ENCODE peak calls at places on chromosomes 3 and 15, in ten cellular contexts. One of them, this sample, is unnamed.

GRCh38 chr3:192060160-192060783 is 599.3 kb downstream of the PYDC2 start:
- DNase-seq in effector memory CD4-positive, alpha-beta T cell: no peak
- DNase-seq in naive thymus-derived CD4-positive, alpha-beta T cell: no peak
- DNase-seq in ovary: no peak
- DNase-seq in left ventricle myocardium inferior: no peak
- DNase-seq in neural progenitor cell: peak
- DNase-seq in IMR-90: no peak
- DNase-seq in AG04450: no peak
- DNase-seq in SJSA1: no peak
- DNase-seq in coronary artery: no peak
- DNase-seq in this sample: no peak

GRCh38 chr3:100581650-100582049 is 27.8 kb upstream of the ADGRG7 start:
- DNase-seq in effector memory CD4-positive, alpha-beta T cell: no peak
- DNase-seq in naive thymus-derived CD4-positive, alpha-beta T cell: no peak
- DNase-seq in ovary: no peak
- DNase-seq in left ventricle myocardium inferior: no peak
- DNase-seq in neural progenitor cell: no peak
- DNase-seq in IMR-90: peak
- DNase-seq in AG04450: no peak
- DNase-seq in SJSA1: no peak
- DNase-seq in coronary artery: no peak
- DNase-seq in this sample: no peak

GRCh38 chr15:91319715-91320059 is 219.6 kb downstream of the SV2B start:
- DNase-seq in effector memory CD4-positive, alpha-beta T cell: no peak
- DNase-seq in naive thymus-derived CD4-positive, alpha-beta T cell: no peak
- DNase-seq in ovary: no peak
- DNase-seq in left ventricle myocardium inferior: no peak
- DNase-seq in neural progenitor cell: no peak
- DNase-seq in IMR-90: no peak
- DNase-seq in AG04450: no peak
- DNase-seq in SJSA1: no peak
- DNase-seq in coronary artery: no peak
- DNase-seq in this sample: no peak

GRCh38 chr15:46701347-46701746 is 1016.0 kb upstream of the SEMA6D start:
- DNase-seq in effector memory CD4-positive, alpha-beta T cell: no peak
- DNase-seq in naive thymus-derived CD4-positive, alpha-beta T cell: no peak
- DNase-seq in ovary: no peak
- DNase-seq in left ventricle myocardium inferior: no peak
- DNase-seq in neural progenitor cell: no peak
- DNase-seq in IMR-90: no peak
- DNase-seq in AG04450: no peak
- DNase-seq in SJSA1: no peak
- DNase-seq in coronary artery: no peak
- DNase-seq in this sample: no peak

GRCh38 chr3:11247362-11247761 is 24.8 kb upstream of the ATG7 start:
- DNase-seq in effector memory CD4-positive, alpha-beta T cell: no peak
- DNase-seq in naive thymus-derived CD4-positive, alpha-beta T cell: no peak
- DNase-seq in ovary: no peak
- DNase-seq in left ventricle myocardium inferior: no peak
- DNase-seq in neural progenitor cell: no peak
- DNase-seq in IMR-90: no peak
- DNase-seq in AG04450: no peak
- DNase-seq in SJSA1: no peak
- DNase-seq in coronary artery: no peak
- DNase-seq in this sample: no peak

GRCh38 chr15:71545223-71545760 is 265.1 kb upstream of the NR2E3 start:
- DNase-seq in effector memory CD4-positive, alpha-beta T cell: no peak
- DNase-seq in naive thymus-derived CD4-positive, alpha-beta T cell: no peak
- DNase-seq in ovary: no peak
- DNase-seq in left ventricle myocardium inferior: no peak
- DNase-seq in neural progenitor cell: no peak
- DNase-seq in IMR-90: peak
- DNase-seq in AG04450: no peak
- DNase-seq in SJSA1: no peak
- DNase-seq in coronary artery: no peak
- DNase-seq in this sample: no peak

GRCh38 chr3:15042936-15043335 is 22.2 kb downstream of the MRPS25 start:
- DNase-seq in effector memory CD4-positive, alpha-beta T cell: no peak
- DNase-seq in naive thymus-derived CD4-positive, alpha-beta T cell: no peak
- DNase-seq in ovary: no peak
- DNase-seq in left ventricle myocardium inferior: no peak
- DNase-seq in neural progenitor cell: no peak
- DNase-seq in IMR-90: peak
- DNase-seq in AG04450: no peak
- DNase-seq in SJSA1: no peak
- DNase-seq in coronary artery: no peak
- DNase-seq in this sample: no peak

GRCh38 chr3:66609660-66610547 is 109.1 kb upstream of the LRIG1 start:
- DNase-seq in effector memory CD4-positive, alpha-beta T cell: no peak
- DNase-seq in naive thymus-derived CD4-positive, alpha-beta T cell: no peak
- DNase-seq in ovary: no peak
- DNase-seq in left ventricle myocardium inferior: no peak
- DNase-seq in neural progenitor cell: peak
- DNase-seq in IMR-90: peak
- DNase-seq in AG04450: peak
- DNase-seq in SJSA1: peak
- DNase-seq in coronary artery: no peak
- DNase-seq in this sample: peak

GRCh38 chr3:85864896-85865295 is 906.1 kb downstream of the CADM2 start:
- DNase-seq in effector memory CD4-positive, alpha-beta T cell: no peak
- DNase-seq in naive thymus-derived CD4-positive, alpha-beta T cell: no peak
- DNase-seq in ovary: no peak
- DNase-seq in left ventricle myocardium inferior: no peak
- DNase-seq in neural progenitor cell: no peak
- DNase-seq in IMR-90: no peak
- DNase-seq in AG04450: no peak
- DNase-seq in SJSA1: no peak
- DNase-seq in coronary artery: no peak
- DNase-seq in this sample: no peak

GRCh38 chr15:94414921-94415320 is 183.6 kb downstream of the MCTP2 start:
- DNase-seq in effector memory CD4-positive, alpha-beta T cell: no peak
- DNase-seq in naive thymus-derived CD4-positive, alpha-beta T cell: no peak
- DNase-seq in ovary: no peak
- DNase-seq in left ventricle myocardium inferior: no peak
- DNase-seq in neural progenitor cell: peak
- DNase-seq in IMR-90: no peak
- DNase-seq in AG04450: no peak
- DNase-seq in SJSA1: no peak
- DNase-seq in coronary artery: no peak
- DNase-seq in this sample: no peak

GRCh38 chr3:122975163-122975923 is 52.2 kb downstream of the SEMA5B start:
- DNase-seq in effector memory CD4-positive, alpha-beta T cell: no peak
- DNase-seq in naive thymus-derived CD4-positive, alpha-beta T cell: no peak
- DNase-seq in ovary: peak
- DNase-seq in left ventricle myocardium inferior: no peak
- DNase-seq in neural progenitor cell: peak
- DNase-seq in IMR-90: peak
- DNase-seq in AG04450: no peak
- DNase-seq in SJSA1: no peak
- DNase-seq in coronary artery: no peak
- DNase-seq in this sample: no peak

GRCh38 chr3:85781806-85782205 is 823.0 kb downstream of the CADM2 start:
- DNase-seq in effector memory CD4-positive, alpha-beta T cell: no peak
- DNase-seq in naive thymus-derived CD4-positive, alpha-beta T cell: no peak
- DNase-seq in ovary: no peak
- DNase-seq in left ventricle myocardium inferior: no peak
- DNase-seq in neural progenitor cell: no peak
- DNase-seq in IMR-90: no peak
- DNase-seq in AG04450: no peak
- DNase-seq in SJSA1: no peak
- DNase-seq in coronary artery: no peak
- DNase-seq in this sample: no peak

DNA sequence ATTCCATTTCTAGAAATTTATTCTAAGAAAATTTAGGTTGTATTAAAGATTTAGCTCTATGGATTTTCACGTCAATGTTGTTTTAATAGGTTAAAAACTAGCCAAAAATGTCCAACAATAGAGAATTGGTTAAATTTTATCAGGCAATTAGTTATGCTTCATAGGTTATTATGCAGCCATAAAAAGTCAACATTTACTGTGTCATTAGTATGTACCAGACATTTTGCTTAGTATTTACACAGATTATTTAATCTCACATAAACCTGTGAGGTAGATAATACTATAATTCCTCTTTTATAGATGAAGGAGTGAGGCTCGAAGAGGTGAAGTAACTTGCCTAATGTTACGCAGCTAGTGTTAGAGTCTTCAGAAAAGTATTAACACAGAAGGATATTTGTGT is 70.6 kb upstream of the LRRFIP2 start:
- DNase-seq in effector memory CD4-positive, alpha-beta T cell: no peak
- DNase-seq in naive thymus-derived CD4-positive, alpha-beta T cell: no peak
- DNase-seq in ovary: no peak
- DNase-seq in left ventricle myocardium inferior: no peak
- DNase-seq in neural progenitor cell: no peak
- DNase-seq in IMR-90: no peak
- DNase-seq in AG04450: no peak
- DNase-seq in SJSA1: no peak
- DNase-seq in coronary artery: no peak
- DNase-seq in this sample: no peak
- H3K4me3 ChIP-seq in effector memory CD4-positive, alpha-beta T cell: no peak
- H3K4me3 ChIP-seq in naive thymus-derived CD4-positive, alpha-beta T cell: peak
- H3K4me3 ChIP-seq in ovary: no peak
- H3K4me3 ChIP-seq in left ventricle myocardium inferior: peak
- H3K4me3 ChIP-seq in neural progenitor cell: peak
- H3K4me3 ChIP-seq in IMR-90: peak
- H3K4me3 ChIP-seq in AG04450: peak
- H3K4me3 ChIP-seq in SJSA1: no peak
- H3K4me3 ChIP-seq in coronary artery: peak
- H3K4me3 ChIP-seq in this sample: peak

DNA sequence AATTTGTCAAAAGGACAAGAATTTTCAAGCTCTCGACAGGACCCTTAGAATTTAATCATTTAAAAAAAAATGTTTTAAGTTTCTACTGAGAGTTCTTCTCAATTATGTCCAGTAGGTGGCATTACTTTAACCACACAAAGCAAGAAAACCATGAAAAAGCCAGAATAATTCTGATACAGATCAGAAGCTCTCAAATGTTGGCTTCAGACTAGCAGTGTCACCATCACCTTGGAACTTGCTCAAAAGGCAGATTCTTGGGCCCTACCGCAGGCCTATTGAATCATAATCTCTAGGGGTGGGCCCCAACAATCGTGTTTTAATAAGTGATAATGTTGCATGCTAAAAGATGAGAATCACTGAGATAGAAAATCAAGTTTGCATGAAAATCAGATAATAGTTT is 99.5 kb upstream of the KCNMB2 start:
- DNase-seq in effector memory CD4-positive, alpha-beta T cell: no peak
- DNase-seq in naive thymus-derived CD4-positive, alpha-beta T cell: no peak
- DNase-seq in ovary: no peak
- DNase-seq in left ventricle myocardium inferior: no peak
- DNase-seq in neural progenitor cell: peak
- DNase-seq in IMR-90: peak
- DNase-seq in AG04450: no peak
- DNase-seq in SJSA1: peak
- DNase-seq in coronary artery: no peak
- DNase-seq in this sample: no peak
- H3K27ac ChIP-seq in effector memory CD4-positive, alpha-beta T cell: no peak
- H3K27ac ChIP-seq in naive thymus-derived CD4-positive, alpha-beta T cell: no peak
- H3K27ac ChIP-seq in ovary: no peak
- H3K27ac ChIP-seq in left ventricle myocardium inferior: no peak
- H3K27ac ChIP-seq in neural progenitor cell: no peak
- H3K27ac ChIP-seq in IMR-90: no peak
- H3K27ac ChIP-seq in AG04450: no peak
- H3K27ac ChIP-seq in SJSA1: no peak
- H3K27ac ChIP-seq in coronary artery: no peak
- H3K27ac ChIP-seq in this sample: no peak

GRCh38 chr3:171982829-171983228 is 56.5 kb upstream of the FNDC3B start:
- DNase-seq in effector memory CD4-positive, alpha-beta T cell: no peak
- DNase-seq in naive thymus-derived CD4-positive, alpha-beta T cell: no peak
- DNase-seq in ovary: no peak
- DNase-seq in left ventricle myocardium inferior: no peak
- DNase-seq in neural progenitor cell: no peak
- DNase-seq in IMR-90: peak
- DNase-seq in AG04450: peak
- DNase-seq in SJSA1: peak
- DNase-seq in coronary artery: no peak
- DNase-seq in this sample: no peak

GRCh38 chr3:171979081-171979480 is 60.3 kb upstream of the FNDC3B start:
- DNase-seq in effector memory CD4-positive, alpha-beta T cell: no peak
- DNase-seq in naive thymus-derived CD4-positive, alpha-beta T cell: no peak
- DNase-seq in ovary: no peak
- DNase-seq in left ventricle myocardium inferior: no peak
- DNase-seq in neural progenitor cell: no peak
- DNase-seq in IMR-90: no peak
- DNase-seq in AG04450: no peak
- DNase-seq in SJSA1: no peak
- DNase-seq in coronary artery: no peak
- DNase-seq in this sample: no peak

GRCh38 chr3:171978390-171978789 is 61.0 kb upstream of the FNDC3B start:
- DNase-seq in effector memory CD4-positive, alpha-beta T cell: no peak
- DNase-seq in naive thymus-derived CD4-positive, alpha-beta T cell: no peak
- DNase-seq in ovary: no peak
- DNase-seq in left ventricle myocardium inferior: no peak
- DNase-seq in neural progenitor cell: no peak
- DNase-seq in IMR-90: no peak
- DNase-seq in AG04450: no peak
- DNase-seq in SJSA1: no peak
- DNase-seq in coronary artery: no peak
- DNase-seq in this sample: no peak

GRCh38 chr3:171980578-171981270 is 58.7 kb upstream of the FNDC3B start:
- DNase-seq in effector memory CD4-positive, alpha-beta T cell: no peak
- DNase-seq in naive thymus-derived CD4-positive, alpha-beta T cell: no peak
- DNase-seq in ovary: no peak
- DNase-seq in left ventricle myocardium inferior: no peak
- DNase-seq in neural progenitor cell: no peak
- DNase-seq in IMR-90: peak
- DNase-seq in AG04450: no peak
- DNase-seq in SJSA1: no peak
- DNase-seq in coronary artery: no peak
- DNase-seq in this sample: no peak

GRCh38 chr3:171981271-171981605 is 58.1 kb upstream of the FNDC3B start:
- DNase-seq in effector memory CD4-positive, alpha-beta T cell: no peak
- DNase-seq in naive thymus-derived CD4-positive, alpha-beta T cell: no peak
- DNase-seq in ovary: no peak
- DNase-seq in left ventricle myocardium inferior: no peak
- DNase-seq in neural progenitor cell: no peak
- DNase-seq in IMR-90: no peak
- DNase-seq in AG04450: no peak
- DNase-seq in SJSA1: no peak
- DNase-seq in coronary artery: no peak
- DNase-seq in this sample: no peak
- H3K4me3 ChIP-seq in effector memory CD4-positive, alpha-beta T cell: no peak
- H3K4me3 ChIP-seq in naive thymus-derived CD4-positive, alpha-beta T cell: no peak
- H3K4me3 ChIP-seq in ovary: no peak
- H3K4me3 ChIP-seq in left ventricle myocardium inferior: no peak
- H3K4me3 ChIP-seq in neural progenitor cell: no peak
- H3K4me3 ChIP-seq in IMR-90: no peak
- H3K4me3 ChIP-seq in AG04450: no peak
- H3K4me3 ChIP-seq in SJSA1: no peak
- H3K4me3 ChIP-seq in coronary artery: no peak
- H3K4me3 ChIP-seq in this sample: no peak

DNA sequence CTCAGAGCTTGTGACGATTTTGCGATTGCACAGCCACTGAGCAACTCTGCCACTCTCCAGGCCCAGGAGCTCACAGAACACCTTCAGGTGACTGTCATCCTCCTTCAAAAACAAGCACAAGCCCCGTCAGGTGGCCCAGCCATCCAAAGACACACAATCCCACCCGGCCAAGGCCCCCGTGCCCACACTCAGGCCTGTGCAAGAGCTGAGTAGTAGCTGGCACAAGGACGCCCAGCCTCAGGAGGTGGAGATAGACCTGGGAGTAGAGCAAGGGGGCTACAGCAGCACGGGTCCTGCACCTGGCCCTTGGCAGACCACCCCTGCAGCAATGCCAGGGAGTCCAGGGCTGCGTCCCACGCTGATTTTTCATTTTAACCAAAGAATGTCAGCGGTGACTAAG is 34.6 kb downstream of the MYO5C start:
- DNase-seq in effector memory CD4-positive, alpha-beta T cell: no peak
- DNase-seq in naive thymus-derived CD4-positive, alpha-beta T cell: no peak
- DNase-seq in ovary: no peak
- DNase-seq in left ventricle myocardium inferior: no peak
- DNase-seq in neural progenitor cell: no peak
- DNase-seq in IMR-90: no peak
- DNase-seq in AG04450: no peak
- DNase-seq in SJSA1: no peak
- DNase-seq in coronary artery: no peak
- DNase-seq in this sample: no peak
- H3K27ac ChIP-seq in effector memory CD4-positive, alpha-beta T cell: no peak
- H3K27ac ChIP-seq in naive thymus-derived CD4-positive, alpha-beta T cell: no peak
- H3K27ac ChIP-seq in ovary: no peak
- H3K27ac ChIP-seq in left ventricle myocardium inferior: peak
- H3K27ac ChIP-seq in neural progenitor cell: peak
- H3K27ac ChIP-seq in IMR-90: no peak
- H3K27ac ChIP-seq in AG04450: no peak
- H3K27ac ChIP-seq in SJSA1: peak
- H3K27ac ChIP-seq in coronary artery: peak
- H3K27ac ChIP-seq in this sample: peak